ENCODE peak calls at places on chromosomes 13 and 19, in ten cellular contexts. O, I, T, C, Q, F, U, A, R and D are unnamed samples.

GRCh38 chr13:83815598-83815997 is 66.7 kb downstream of the SLITRK1 start:
- DNase-seq in O (no peak), I (no peak), T (no peak), C (no peak), Q (no peak), F (no peak), U (no peak), A (no peak), R (peak), D (no peak)

GRCh38 chr13:26653310-26653709 is 95.8 kb downstream of the WASF3 start:
- DNase-seq in O (no peak), I (no peak), T (no peak), C (no peak), Q (no peak), F (no peak), U (no peak), A (no peak), R (no peak), D (no peak)

GRCh38 chr19:29667390-29667783 is 2.1 kb downstream of the PLEKHF1 start:
- DNase-seq in O (no peak), I (no peak), T (no peak), C (no peak), Q (no peak), F (peak), U (no peak), A (no peak), R (no peak), D (no peak)

GRCh38 chr13:53141336-53141735 is 112.7 kb downstream of the OLFM4 start:
- DNase-seq in O (no peak), I (no peak), T (no peak), C (no peak), Q (no peak), F (no peak), U (no peak), A (no peak), R (no peak), D (no peak)

GRCh38 chr19:30078381-30078910 is 136.4 kb downstream of the URI1 start:
- DNase-seq in O (no peak), I (no peak), T (peak), C (no peak), Q (peak), F (no peak), U (no peak), A (no peak), R (no peak), D (no peak)

GRCh38 chr13:98466634-98467236 is 110.2 kb downstream of the STK24 start:
- DNase-seq in O (peak), I (no peak), T (peak), C (peak), Q (no peak), F (no peak), U (peak), A (peak), R (peak), D (no peak)

GRCh38 chr13:40206241-40207109 is 460.0 kb downstream of the FOXO1 start:
- DNase-seq in O (no peak), I (peak), T (no peak), C (peak), Q (no peak), F (peak), U (no peak), A (no peak), R (no peak), D (no peak)

GRCh38 chr13:99983401-99984133 is 2.0 kb downstream of the ZIC2 start:
- DNase-seq in O (no peak), I (no peak), T (no peak), C (no peak), Q (no peak), F (no peak), U (no peak), A (peak), R (peak), D (no peak)

GRCh38 chr13:26785845-26786630 is 25.5 kb upstream of the GPR12 start:
- DNase-seq in O (no peak), I (peak), T (peak), C (no peak), Q (no peak), F (peak), U (peak), A (peak), R (peak), D (no peak)

GRCh38 chr19:11355160-11356073 is at the start of gene PLPPR2:
- DNase-seq in O (peak), I (peak), T (peak), C (peak), Q (peak), F (peak), U (peak), A (peak), R (peak), D (peak)

GRCh38 chr13:47459512-47459911 is 541.6 kb downstream of the SUCLA2 start:
- DNase-seq in O (no peak), I (peak), T (no peak), C (no peak), Q (no peak), F (no peak), U (no peak), A (peak), R (peak), D (no peak)

GRCh38 chr19:816500-816857 is 5.3 kb downstream of the PLPPR3 start:
- DNase-seq in O (no peak), I (no peak), T (no peak), C (no peak), Q (no peak), F (no peak), U (no peak), A (no peak), R (no peak), D (no peak)

GRCh38 chr19:43572172-43572588 is 3.1 kb downstream of the XRCC1 start:
- DNase-seq in O (no peak), I (no peak), T (no peak), C (no peak), Q (no peak), F (no peak), U (no peak), A (no peak), R (no peak), D (no peak)

GRCh38 chr19:42473686-42474085 is 30.9 kb upstream of the CXCL17 start:
- DNase-seq in O (no peak), I (no peak), T (no peak), C (no peak), Q (no peak), F (no peak), U (no peak), A (no peak), R (peak), D (no peak)

GRCh38 chr19:38617283-38617763 is 430 bp downstream of the MAP4K1 start:
- DNase-seq in O (no peak), I (peak), T (no peak), C (no peak), Q (no peak), F (no peak), U (no peak), A (no peak), R (no peak), D (no peak)

GRCh38 chr19:29645911-29646310 is 19.4 kb upstream of the PLEKHF1 start:
- DNase-seq in O (no peak), I (no peak), T (peak), C (no peak), Q (no peak), F (no peak), U (peak), A (peak), R (no peak), D (peak)

DNA sequence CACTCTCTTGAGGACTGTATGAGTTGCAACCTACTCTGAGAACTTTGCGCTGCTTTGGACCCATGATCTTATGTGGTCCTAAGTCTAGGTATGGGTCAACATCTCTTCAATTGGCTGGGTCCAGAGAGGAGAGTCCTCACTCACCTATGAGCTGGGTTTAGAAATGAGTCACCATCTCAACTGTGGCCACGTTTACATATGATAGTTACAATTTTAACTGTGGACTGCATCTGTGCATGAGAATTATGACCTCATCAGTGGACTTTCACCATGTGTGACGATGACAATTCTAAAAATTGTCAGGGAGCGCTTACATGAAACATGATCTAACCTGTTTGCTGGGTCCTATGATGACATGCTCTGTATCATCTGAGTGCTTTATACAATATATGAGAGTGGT is 12.7 kb upstream of the ZNF724 start:
- DNase-seq in O (no peak), I (no peak), T (no peak), C (no peak), Q (no peak), F (no peak), U (no peak), A (no peak), R (no peak), D (no peak)
- TF ChIP-seq CTCF in O (no peak), I (no peak), T (no peak), C (no peak), Q (no peak), F (no peak), U (no peak), A (no peak), R (no peak), D (no peak)

GRCh38 chr13:114116734-114117133 is 15.7 kb downstream of the RASA3 start:
- DNase-seq in O (no peak), I (no peak), T (peak), C (no peak), Q (peak), F (no peak), U (no peak), A (no peak), R (no peak), D (no peak)
- H3K27ac ChIP-seq in O (no peak), I (no peak), T (no peak), C (no peak), Q (no peak), F (no peak), U (no peak), A (no peak), R (no peak), D (no peak)

GRCh38 chr19:55453861-55454260 is 7.6 kb downstream of the ISOC2 start:
- DNase-seq in O (no peak), I (no peak), T (no peak), C (no peak), Q (no peak), F (no peak), U (no peak), A (no peak), R (no peak), D (no peak)

GRCh38 chr19:55451163-55451521 is 8.0 kb upstream of the SHISA7 start:
- DNase-seq in O (no peak), I (no peak), T (no peak), C (no peak), Q (no peak), F (no peak), U (no peak), A (no peak), R (peak), D (no peak)

GRCh38 chr19:55454787-55455243 is 6.6 kb downstream of the ISOC2 start:
- DNase-seq in O (peak), I (peak), T (no peak), C (peak), Q (no peak), F (no peak), U (peak), A (peak), R (peak), D (no peak)

GRCh38 chr19:55451522-55452380 is 8.7 kb upstream of the SHISA7 start:
- DNase-seq in O (no peak), I (no peak), T (no peak), C (no peak), Q (no peak), F (no peak), U (no peak), A (no peak), R (peak), D (no peak)

DNA sequence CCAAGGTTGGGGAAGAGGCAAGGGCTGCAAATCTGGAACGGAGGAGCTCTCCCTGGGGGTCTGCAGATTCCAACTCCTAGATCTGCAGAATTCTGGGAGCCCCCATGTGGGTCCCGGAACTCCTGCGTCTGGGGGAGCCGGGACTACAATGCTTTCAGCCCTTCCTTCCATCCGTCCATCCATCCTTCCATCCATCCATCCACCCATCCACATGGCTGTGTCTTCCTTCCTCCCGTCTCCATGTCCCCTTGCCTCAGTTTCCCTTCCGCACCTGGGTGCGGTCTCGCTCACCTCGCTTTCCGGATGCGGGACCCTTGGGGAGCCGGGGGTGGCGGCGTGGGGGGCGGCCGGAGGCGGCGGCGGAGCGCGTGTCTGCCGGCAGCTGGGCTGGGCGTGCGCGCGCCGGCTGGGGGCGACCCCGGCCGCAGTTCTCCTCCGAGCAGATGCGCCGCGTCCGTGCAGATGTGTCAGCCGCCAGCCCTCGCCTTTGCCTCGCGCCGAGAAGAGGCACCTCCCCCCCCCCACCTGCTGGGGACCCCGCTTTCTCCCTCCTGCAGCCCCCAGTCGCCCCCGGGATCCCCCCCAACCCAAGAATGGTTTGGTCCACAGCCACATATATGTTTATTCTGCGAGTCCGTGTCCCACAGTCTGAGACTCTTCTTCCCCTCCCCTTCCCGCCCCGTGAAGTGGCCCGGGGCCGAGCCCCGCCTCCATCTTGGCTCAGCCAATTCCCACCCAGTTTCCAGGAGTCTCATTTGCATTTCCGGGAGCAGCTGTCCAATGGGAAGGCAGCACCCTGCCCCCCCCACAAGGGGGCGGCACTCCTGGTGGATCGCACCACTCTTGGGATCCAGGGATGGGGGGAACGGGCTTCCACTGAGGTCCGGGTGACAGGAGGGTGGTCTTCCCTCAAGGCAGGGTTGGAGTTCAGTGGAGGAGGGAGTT is 8.8 kb downstream of the ISOC2 start:
- DNase-seq in O (peak), I (peak), T (no peak), C (peak), Q (no peak), F (peak), U (peak), A (peak), R (peak), D (peak)
- TF ChIP-seq CTCF in O (no peak), I (no peak), T (no peak), C (no peak), Q (no peak), F (no peak), U (no peak), A (no peak), R (no peak), D (no peak)

DNA sequence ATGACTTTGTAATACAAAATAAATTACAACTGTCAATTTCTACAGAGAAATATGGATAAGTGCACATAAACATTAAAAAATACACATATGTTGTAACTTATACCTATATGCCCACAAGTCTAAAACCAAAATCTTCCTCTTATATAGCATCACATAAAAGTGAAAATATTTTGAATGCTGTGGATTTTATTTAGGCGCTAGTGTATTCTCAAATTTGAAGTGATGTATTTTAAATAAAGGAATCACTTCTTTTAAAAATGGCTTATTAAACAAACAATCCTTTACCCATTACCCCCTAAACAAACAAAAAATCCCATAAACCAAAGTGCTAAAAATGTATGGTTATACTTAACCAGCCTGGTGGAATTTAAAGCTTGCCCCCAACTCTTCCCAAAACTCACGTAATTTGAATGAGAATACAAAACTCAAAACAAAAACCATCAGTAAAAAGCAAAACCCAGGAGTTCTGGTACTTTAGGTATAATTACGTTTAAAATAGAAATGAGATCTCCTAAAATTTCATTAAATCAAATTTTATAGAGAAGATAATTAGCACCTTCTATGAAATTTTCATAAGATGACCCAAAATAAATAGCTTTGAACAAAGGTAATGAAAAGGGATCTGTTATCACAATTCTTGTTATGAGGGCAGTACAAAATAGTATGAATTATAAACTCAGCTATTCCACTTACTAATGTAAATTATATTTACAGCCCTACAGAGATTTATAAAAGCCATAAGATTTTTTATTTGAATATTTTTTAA is 63.5 kb downstream of the KCNRG start:
- DNase-seq in O (no peak), I (no peak), T (no peak), C (no peak), Q (no peak), F (no peak), U (no peak), A (no peak), R (no peak), D (no peak)
- H3K27ac ChIP-seq in O (peak), I (peak), T (no peak), C (no peak), Q (peak), F (no peak), U (peak), A (no peak), R (no peak), D (peak)

DNA sequence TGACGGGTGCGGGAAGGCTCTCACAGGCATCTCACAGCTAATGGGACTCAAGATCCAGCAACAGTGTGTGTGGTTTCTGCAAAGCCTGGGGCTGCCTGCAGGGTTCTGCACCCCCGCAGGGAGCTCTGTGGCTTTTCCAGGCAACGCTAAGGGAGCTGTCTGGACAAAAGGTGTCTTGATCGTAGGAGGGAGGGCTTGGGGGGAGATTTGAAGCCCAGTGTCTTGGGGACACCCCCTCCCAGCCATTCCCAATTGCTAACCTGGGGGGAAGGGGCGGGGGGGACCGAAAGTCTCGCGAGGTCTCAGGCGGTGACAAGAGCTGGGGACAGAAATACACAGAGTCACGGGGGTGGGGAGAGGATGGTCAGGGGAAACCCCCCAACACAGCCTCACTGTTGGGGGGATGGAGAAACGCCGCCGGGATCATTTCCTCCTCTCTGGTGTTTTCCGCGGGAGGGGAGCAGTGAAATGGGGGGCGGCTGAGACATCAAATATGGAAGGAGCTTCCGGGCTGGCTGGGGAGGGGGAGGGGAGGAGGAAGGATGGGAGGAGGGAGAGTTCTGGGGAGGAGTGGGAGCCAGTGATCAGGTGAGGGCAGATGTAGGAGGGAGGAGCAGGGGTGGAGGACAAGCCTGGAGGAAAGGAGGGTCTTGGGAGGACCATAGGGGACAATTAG is 13.3 kb downstream of the KCNC3 start:
- DNase-seq in O (peak), I (no peak), T (no peak), C (no peak), Q (no peak), F (no peak), U (no peak), A (peak), R (peak), D (no peak)
- TF ChIP-seq CTCF in O (no peak), I (no peak), T (no peak), C (no peak), Q (no peak), F (no peak), U (no peak), A (peak), R (peak), D (no peak)